ENCODE peak calls at places on chromosomes 6 and 20, in ten cellular contexts. X is foreskin fibroblast; F is T-helper 1 cell; D is neural crest cell; T is endothelial cell; B is DMS153; H is sciatic nerve; Y is stimulated activated CD4-positive, alpha-beta T cell treated with anti-CD3 and anti-CD28 coated beads, Interleukin-15, amount 100 ng/mL, for 24 hours; J is SK-N-MC; U is brain microvascular endothelial cell. Q is an unnamed sample.

GRCh38 chr6:142381845-142382378 is 80.1 kb downstream of the ADGRG6 start:
- DNase-seq in X (no peak), F (no peak), D (no peak), T (no peak), B (no peak), H (no peak), Y (no peak), J (no peak), U (no peak), Q (no peak)

GRCh38 chr6:159359581-159360264 is 190.5 kb downstream of the FNDC1 start:
- DNase-seq in X (no peak), F (no peak), D (no peak), T (no peak), B (no peak), H (no peak), Y (no peak), J (no peak), U (no peak), Q (no peak)

GRCh38 chr20:51712501-51713212 is 55.5 kb downstream of the ATP9A start:
- DNase-seq in X (peak), F (no peak), D (no peak), T (peak), B (no peak), H (no peak), Y (no peak), J (no peak), U (peak), Q (no peak)

GRCh38 chr6:52087498-52087999 is at the start of gene PKHD1:
- DNase-seq in X (no peak), F (no peak), D (no peak), T (no peak), B (no peak), H (no peak), Y (no peak), J (no peak), U (no peak), Q (no peak)

GRCh38 chr6:112640895-112641294 is 293.8 kb downstream of the RFPL4B start:
- DNase-seq in X (peak), F (no peak), D (no peak), T (no peak), B (no peak), H (no peak), Y (no peak), J (no peak), U (peak), Q (no peak)

GRCh38 chr6:169273511-169273910 is 19.9 kb upstream of the THBS2 start:
- DNase-seq in X (no peak), F (no peak), D (no peak), T (no peak), B (no peak), H (no peak), Y (no peak), J (no peak), U (no peak), Q (no peak)

GRCh38 chr6:151806757-151807512 is 547 bp upstream of the ESR1 start:
- DNase-seq in X (peak), F (no peak), D (no peak), T (peak), B (no peak), H (no peak), Y (peak), J (no peak), U (peak), Q (no peak)

GRCh38 chr6:37877373-37878149 is 58.0 kb downstream of the ZFAND3 start:
- DNase-seq in X (no peak), F (no peak), D (no peak), T (no peak), B (no peak), H (no peak), Y (no peak), J (no peak), U (no peak), Q (no peak)

GRCh38 chr6:33577106-33577535 is 3.0 kb downstream of the BAK1 start:
- DNase-seq in X (no peak), F (no peak), D (no peak), T (no peak), B (no peak), H (no peak), Y (peak), J (no peak), U (no peak), Q (no peak)

GRCh38 chr6:21281366-21281765 is 312.2 kb upstream of the SOX4 start:
- DNase-seq in X (no peak), F (no peak), D (no peak), T (no peak), B (no peak), H (no peak), Y (no peak), J (no peak), U (no peak), Q (no peak)

GRCh38 chr6:69719602-69720193 is 77.1 kb downstream of the LMBRD1 start:
- DNase-seq in X (peak), F (no peak), D (no peak), T (no peak), B (no peak), H (no peak), Y (no peak), J (no peak), U (peak), Q (no peak)

GRCh38 chr6:34027939-34028441 is 117.9 kb downstream of the GRM4 start:
- DNase-seq in X (no peak), F (no peak), D (no peak), T (no peak), B (no peak), H (no peak), Y (no peak), J (no peak), U (no peak), Q (no peak)

GRCh38 chr20:36644032-36644712 is 1.8 kb downstream of the SLA2 start:
- DNase-seq in X (no peak), F (peak), D (no peak), T (no peak), B (no peak), H (no peak), Y (peak), J (no peak), U (no peak), Q (peak)

GRCh38 chr6:19369770-19370169 is 467.4 kb upstream of the ID4 start:
- DNase-seq in X (no peak), F (no peak), D (no peak), T (no peak), B (no peak), H (no peak), Y (no peak), J (no peak), U (peak), Q (no peak)

GRCh38 chr20:33793011-33793931 is 17.9 kb upstream of the CHMP4B start:
- DNase-seq in X (peak), F (no peak), D (no peak), T (no peak), B (no peak), H (no peak), Y (no peak), J (no peak), U (no peak), Q (no peak)

GRCh38 chr6:21769405-21769851 is 175.9 kb downstream of the SOX4 start:
- DNase-seq in X (peak), F (no peak), D (no peak), T (no peak), B (no peak), H (no peak), Y (no peak), J (no peak), U (peak), Q (no peak)

GRCh38 chr20:57347393-57347792 is 3.7 kb upstream of the RAE1 start:
- DNase-seq in X (no peak), F (no peak), D (no peak), T (no peak), B (no peak), H (no peak), Y (no peak), J (no peak), U (no peak), Q (no peak)

GRCh38 chr6:24323632-24324337 is 34.1 kb downstream of the DCDC2 start:
- DNase-seq in X (no peak), F (no peak), D (no peak), T (no peak), B (no peak), H (no peak), Y (no peak), J (no peak), U (no peak), Q (no peak)

GRCh38 chr6:44278774-44279697 is 8.8 kb downstream of the TMEM151B start:
- DNase-seq in X (no peak), F (no peak), D (no peak), T (no peak), B (no peak), H (no peak), Y (no peak), J (no peak), U (no peak), Q (no peak)

GRCh38 chr6:11193434-11193833 is 39.0 kb downstream of the NEDD9 start:
- DNase-seq in X (no peak), F (no peak), D (no peak), T (no peak), B (no peak), H (no peak), Y (no peak), J (no peak), U (no peak), Q (no peak)

GRCh38 chr6:31631209-31631608 is 10.7 kb downstream of the PRRC2A start:
- DNase-seq in X (no peak), F (no peak), D (no peak), T (no peak), B (no peak), H (no peak), Y (no peak), J (no peak), U (no peak), Q (no peak)

Q was measured in immature natural killer cell.